ENCODE peak calls at places on chromosomes 1 and 21, in nine cellular contexts. C is A549, J is B cell, M is HS-5, P is GM20000, G is midbrain, A is stomach, E is mucosa of descending colon, F is EL. O is an unnamed sample.

GRCh38 chr1:213940947-213941346 is 46.8 kb upstream of the PROX1 start:
- DNase-seq in C (no peak), J (no peak), M (no peak), P (no peak), G (no peak), A (no peak), E (no peak), F (no peak), O (no peak)

GRCh38 chr21:36436829-36437744 is 42.8 kb downstream of the CLDN14 start:
- DNase-seq in C (no peak), J (no peak), M (no peak), P (no peak), G (no peak), A (no peak), E (no peak), F (no peak), O (no peak)

GRCh38 chr1:41514381-41514780 is 29.9 kb upstream of the EDN2 start:
- DNase-seq in C (no peak), J (no peak), M (no peak), P (no peak), G (peak), A (peak), E (peak), F (no peak), O (no peak)

GRCh38 chr1:12113433-12114339 is 50.6 kb downstream of the TNFRSF8 start:
- DNase-seq in C (no peak), J (no peak), M (no peak), P (no peak), G (no peak), A (no peak), E (peak), F (peak), O (no peak)

GRCh38 chr1:230517786-230518185 is 91.7 kb upstream of the PGBD5 start:
- DNase-seq in C (no peak), J (no peak), M (no peak), P (no peak), G (peak), A (no peak), E (no peak), F (no peak), O (peak)

GRCh38 chr21:31571879-31572278 is 87.6 kb upstream of the SOD1 start:
- DNase-seq in C (no peak), J (no peak), M (no peak), P (no peak), G (no peak), A (no peak), E (no peak), F (no peak), O (no peak)

GRCh38 chr1:111221633-111222286 is 5.8 kb upstream of the CHI3L2 start:
- DNase-seq in C (no peak), J (peak), M (no peak), P (peak), G (no peak), A (no peak), E (no peak), F (peak), O (no peak)

GRCh38 chr1:33015216-33015615 is 21.5 kb downstream of the AK2 start:
- DNase-seq in C (no peak), J (no peak), M (no peak), P (no peak), G (no peak), A (no peak), E (no peak), F (no peak), O (no peak)

GRCh38 chr1:226309398-226310122 is 596 bp upstream of the LIN9 start:
- DNase-seq in C (peak), J (no peak), M (peak), P (no peak), G (peak), A (no peak), E (no peak), F (peak), O (no peak)

GRCh38 chr1:77796695-77797405 is 17.4 kb downstream of the MIGA1 start:
- DNase-seq in C (no peak), J (no peak), M (no peak), P (no peak), G (peak), A (no peak), E (no peak), F (no peak), O (no peak)

GRCh38 chr1:3584915-3585314 is 26.4 kb downstream of the MEGF6 start:
- DNase-seq in C (no peak), J (no peak), M (no peak), P (no peak), G (no peak), A (no peak), E (no peak), F (no peak), O (no peak)

GRCh38 chr1:50742523-50742922 is 217.5 kb downstream of the FAF1 start:
- DNase-seq in C (no peak), J (no peak), M (peak), P (no peak), G (no peak), A (no peak), E (no peak), F (no peak), O (no peak)